ENCODE peak calls at places on chromosomes 3 and 15, in eight cellular contexts. J, W, A, M, S, O, P and D are unnamed samples.

GRCh38 chr15:43403616-43404015 is 32.7 kb downstream of the TUBGCP4 start:
- DNase-seq in A (no peak), W (no peak), P (no peak), O (no peak), S (no peak), J (no peak), M (no peak), D (no peak)

GRCh38 chr3:141858312-141858711 is 18.1 kb upstream of the ATP1B3 start:
- DNase-seq in A (no peak), P (no peak), M (no peak), S (no peak), W (no peak), O (no peak), J (no peak), D (no peak)

GRCh38 chr3:71672302-71672701 is 52.9 kb downstream of the EIF4E3 start:
- DNase-seq in S (no peak), P (no peak), W (no peak), O (no peak), J (no peak), A (no peak), M (no peak), D (no peak)

GRCh38 chr3:190053919-190054672 is 66.6 kb downstream of the P3H2 start:
- DNase-seq in J (no peak), O (no peak), S (no peak), M (no peak), P (no peak), A (peak; percentile 68), W (no peak), D (no peak)

GRCh38 chr15:99857836-99858235 is 124.6 kb upstream of the LYSMD4 start:
- DNase-seq in A (no peak), M (no peak), P (no peak), W (no peak), S (no peak), O (no peak), J (no peak), D (no peak)

GRCh38 chr3:184734903-184735630 is 23.2 kb upstream of the MAGEF1 start:
- DNase-seq in A (no peak), J (no peak), M (no peak), S (no peak), W (no peak), P (no peak), O (no peak), D (no peak)

GRCh38 chr3:194138732-194139084 is 2.8 kb downstream of the HES1 start:
- DNase-seq in W (no peak), S (no peak), P (no peak), O (no peak), J (no peak), M (no peak), A (no peak), D (no peak)

GRCh38 chr3:178385280-178385952 is 150.8 kb upstream of the KCNMB2 start:
- DNase-seq in J (no peak), O (peak; percentile 25), M (no peak), S (no peak), P (no peak), A (peak; percentile 3), W (no peak), D (no peak)

GRCh38 chr3:136819784-136820640 is 1.1 kb downstream of the SLC35G2 start:
- DNase-seq in M (peak; percentile 80), P (no peak), A (no peak), W (no peak), S (peak; percentile 50), O (no peak), J (peak; percentile 37), D (no peak)

GRCh38 chr3:72042397-72043211 is 257.7 kb upstream of the PROK2 start:
- DNase-seq in P (peak; percentile 35), W (no peak), O (no peak), S (no peak), J (no peak), M (no peak), A (no peak), D (no peak)

GRCh38 chr15:101085311-101085700 is 166.1 kb downstream of the LRRK1 start:
- DNase-seq in A (no peak), O (no peak), W (no peak), J (no peak), P (no peak), S (no peak), M (no peak), D (no peak)

GRCh38 chr3:194148383-194148782 is 12.4 kb downstream of the HES1 start:
- DNase-seq in M (no peak), J (peak; percentile 57), A (no peak), O (no peak), S (peak; percentile 43), W (no peak), P (no peak), D (no peak)

GRCh38 chr3:125067225-125067624 is 11.4 kb upstream of the HEG1 start:
- DNase-seq in A (no peak), M (peak; percentile 15), W (no peak), J (no peak), P (no peak), O (no peak), S (no peak), D (no peak)

GRCh38 chr3:12730511-12731234 is 28.4 kb downstream of the TMEM40 start:
- DNase-seq in A (no peak), P (no peak), S (no peak), M (no peak), J (no peak), O (no peak), W (no peak), D (no peak)

GRCh38 chr3:54067060-54067459 is 55.3 kb upstream of the CACNA2D3 start:
- DNase-seq in O (no peak), A (no peak), W (no peak), P (no peak), S (no peak), J (no peak), M (no peak), D (no peak)

GRCh38 chr3:32872487-32873382 is 54.9 kb downstream of the TRIM71 start:
- DNase-seq in S (no peak), P (peak; percentile 8), M (no peak), W (no peak), J (peak; percentile 81), A (no peak), O (no peak), D (no peak)

GRCh38 chr3:170077406-170077805 is 39.6 kb downstream of the GPR160 start:
- DNase-seq in P (no peak), J (no peak), A (no peak), S (no peak), O (no peak), W (no peak), M (no peak), D (no peak)

GRCh38 chr15:92429378-92430066 is 35.8 kb downstream of the ST8SIA2 start:
- DNase-seq in P (no peak), O (no peak), S (no peak), M (no peak), J (no peak), A (peak; percentile 18), W (peak; percentile 12), D (no peak)

DNA sequence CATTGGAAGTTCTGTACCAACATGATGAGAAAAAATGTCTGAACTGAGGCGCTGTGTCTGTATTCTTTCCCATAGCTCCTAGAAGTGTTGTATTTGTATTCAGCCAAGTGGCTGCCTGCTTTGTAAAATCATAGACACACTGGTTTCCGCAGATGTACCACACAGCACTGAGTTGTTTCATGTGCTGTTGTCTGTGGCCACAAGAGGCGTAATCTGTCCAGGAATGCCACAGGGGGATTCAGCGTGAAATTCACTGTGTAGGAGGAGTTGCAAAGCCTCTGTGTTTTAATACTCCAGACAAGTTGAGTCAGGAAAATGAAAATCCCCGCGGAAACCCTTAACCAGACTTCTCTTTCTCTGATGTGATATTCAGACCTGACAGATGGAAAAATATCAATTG is 462.2 kb downstream of the NSUN3 start:
- DNase-seq in A (no peak), W (no peak), S (peak; percentile 22), P (no peak), M (peak; percentile 28), J (peak; percentile 42), O (no peak), D (no peak)
- TF ChIP-seq CTCF in A (no peak), W (no peak), S (peak; percentile 19), P (no peak), M (peak; percentile 49), J (peak; percentile 23), O (no peak), D (no peak)

DNA sequence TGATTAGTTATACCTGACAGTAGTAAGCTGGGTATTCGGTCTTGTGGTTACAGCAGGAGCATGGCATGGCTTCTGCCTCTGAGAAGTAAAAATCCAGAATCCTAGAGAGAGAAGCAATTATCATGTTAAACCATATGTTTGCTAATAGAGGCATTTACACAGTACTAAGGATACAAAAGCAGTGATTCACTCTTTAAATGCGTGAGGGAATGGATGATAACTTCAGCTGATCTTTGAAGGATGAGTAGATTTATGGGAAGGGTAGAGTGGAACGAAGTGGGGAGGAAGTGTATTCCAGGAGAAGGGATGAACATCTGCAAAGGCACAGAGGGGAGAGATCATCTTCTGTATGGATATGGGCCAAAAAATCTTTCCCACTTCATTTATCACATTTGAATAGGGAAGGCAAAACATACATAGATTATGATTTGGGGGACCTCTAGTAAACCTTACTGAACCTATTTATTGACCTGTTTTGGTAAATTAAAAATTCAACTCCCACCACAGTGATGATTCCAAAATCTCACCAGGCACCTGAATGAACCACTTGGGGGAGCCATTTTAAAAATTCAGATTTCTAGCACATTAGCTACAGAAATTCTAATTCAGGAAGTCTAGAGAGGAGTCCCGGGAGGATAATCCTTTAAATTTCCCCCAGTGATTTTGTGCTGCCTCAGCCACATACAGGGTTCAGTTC is 35.1 kb downstream of the IGSF10 start:
- DNase-seq in S (no peak), P (no peak), A (no peak), O (no peak), W (no peak), M (no peak), J (no peak), D (no peak)
- TF ChIP-seq CTCF in S (peak; percentile 11), P (peak; percentile 17), A (no peak), O (no peak), W (peak; percentile 24), M (peak; percentile 69), J (no peak), D (peak; percentile 28)

DNA sequence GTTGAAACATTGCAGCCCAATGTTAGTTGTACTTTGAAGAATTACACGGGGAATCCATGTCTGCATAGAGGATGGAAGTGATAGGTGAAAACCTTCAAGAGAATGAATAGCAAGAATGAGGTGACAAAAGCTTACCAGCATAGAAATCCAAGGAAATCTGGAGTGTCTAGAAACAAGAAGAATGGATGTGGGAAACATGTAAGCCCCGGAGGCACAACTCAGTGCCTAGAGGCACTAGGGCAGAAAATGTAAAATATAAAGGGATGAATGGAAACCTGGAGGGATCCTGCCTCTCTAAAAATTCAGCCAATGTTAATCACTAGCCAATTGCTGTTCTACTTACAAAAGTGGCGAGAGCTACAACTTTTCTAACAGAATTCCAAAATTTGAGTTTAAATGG is 619.0 kb downstream of the TBL1XR1 start:
- DNase-seq in P (no peak), J (no peak), W (no peak), O (no peak), A (no peak), S (no peak), M (no peak), D (no peak)
- TF ChIP-seq CTCF in P (no peak), J (no peak), W (no peak), O (no peak), A (no peak), S (no peak), M (no peak), D (no peak)

DNA sequence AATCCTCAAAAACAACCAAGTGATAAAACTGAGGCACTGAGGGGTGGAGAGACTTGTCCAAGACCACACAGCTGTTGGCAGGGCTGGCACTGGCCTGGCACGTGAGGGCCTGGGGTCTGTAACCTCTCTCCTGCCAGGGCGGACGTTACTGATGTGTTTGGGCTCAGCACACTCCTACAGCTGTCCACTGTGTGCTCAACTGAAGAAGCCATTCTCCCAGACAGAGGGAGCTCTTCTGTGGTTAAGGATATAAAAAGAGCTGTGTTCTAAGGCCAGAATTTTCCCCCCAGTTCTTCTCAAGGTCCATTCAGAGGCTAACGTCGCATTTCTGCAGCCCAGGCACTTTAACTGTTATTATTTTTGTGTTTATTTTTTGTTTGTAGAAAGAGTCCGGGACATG is 429.0 kb upstream of the ATP11B start:
- DNase-seq in S (no peak), O (no peak), P (no peak), M (no peak), J (no peak), A (peak; percentile 37), W (no peak), D (no peak)
- TF ChIP-seq CTCF in S (no peak), O (no peak), P (no peak), M (peak; percentile 31), J (no peak), A (peak; percentile 56), W (no peak), D (no peak)